ENCODE peak calls at places on chromosome 1, in five cellular contexts. C is psoas muscle, J is SK-N-SH, U is astrocyte, D is mucosa of descending colon. F is an unnamed sample. For H3K36me3, the result is how much of the 10 kb centered on the place peaks cover.

GRCh38 chr1:212606734-212607205 is 1.8 kb upstream of the ATF3 start:
- DNase-seq in C (peak), J (peak), U (no peak), D (peak), F (no peak)

GRCh38 chr1:36258960-36259344 is 34.7 kb downstream of the THRAP3 start:
- DNase-seq in C (no peak), J (no peak), U (peak), D (no peak), F (no peak)

GRCh38 chr1:162627662-162628296 is 4.5 kb upstream of the DDR2 start:
- DNase-seq in C (no peak), J (no peak), U (no peak), D (no peak), F (no peak)

GRCh38 chr1:64243757-64244080 is 40.3 kb downstream of the UBE2U start:
- DNase-seq in C (no peak), J (no peak), U (no peak), D (no peak), F (no peak)

GRCh38 chr1:192435704-192436103 is 118.9 kb downstream of the RGS21 start:
- DNase-seq in C (no peak), J (no peak), U (no peak), D (no peak), F (no peak)

GRCh38 chr1:181669209-181669608 is 185.9 kb downstream of the CACNA1E start:
- DNase-seq in C (no peak), J (no peak), U (peak), D (no peak), F (no peak)

GRCh38 chr1:39394598-39394997 is 96.8 kb upstream of the BMP8A start:
- DNase-seq in C (no peak), J (no peak), U (no peak), D (no peak), F (no peak)

GRCh38 chr1:12422488-12422887 is 192.7 kb downstream of the VPS13D start:
- DNase-seq in C (no peak), J (no peak), U (no peak), D (no peak), F (no peak)

GRCh38 chr1:13792429-13792828 is 92.4 kb downstream of the PRDM2 start:
- DNase-seq in C (no peak), J (no peak), U (peak), D (no peak), F (peak)

GRCh38 chr1:157450106-157450505 is 102.2 kb downstream of the FCRL5 start:
- DNase-seq in C (no peak), J (no peak), U (no peak), D (no peak), F (no peak)

GRCh38 chr1:114094675-114095074 is 59.0 kb downstream of the SYT6 start:
- DNase-seq in C (no peak), J (no peak), U (no peak), D (no peak), F (no peak)

GRCh38 chr1:114097109-114097508 is 56.6 kb downstream of the SYT6 start:
- DNase-seq in C (no peak), J (no peak), U (no peak), D (no peak), F (no peak)

GRCh38 chr1:114105401-114105979 is 48.2 kb downstream of the SYT6 start:
- DNase-seq in C (no peak), J (no peak), U (no peak), D (no peak), F (no peak)

GRCh38 chr1:114103992-114104391 is 49.7 kb downstream of the SYT6 start:
- DNase-seq in C (no peak), J (no peak), U (no peak), D (no peak), F (no peak)

GRCh38 chr1:114100148-114100547 is 53.5 kb downstream of the SYT6 start:
- DNase-seq in C (peak), J (no peak), U (no peak), D (no peak), F (no peak)
- H3K36me3 ChIP-seq in C (under half), J (under half), U (under half), D (under half), F (under half)

DNA sequence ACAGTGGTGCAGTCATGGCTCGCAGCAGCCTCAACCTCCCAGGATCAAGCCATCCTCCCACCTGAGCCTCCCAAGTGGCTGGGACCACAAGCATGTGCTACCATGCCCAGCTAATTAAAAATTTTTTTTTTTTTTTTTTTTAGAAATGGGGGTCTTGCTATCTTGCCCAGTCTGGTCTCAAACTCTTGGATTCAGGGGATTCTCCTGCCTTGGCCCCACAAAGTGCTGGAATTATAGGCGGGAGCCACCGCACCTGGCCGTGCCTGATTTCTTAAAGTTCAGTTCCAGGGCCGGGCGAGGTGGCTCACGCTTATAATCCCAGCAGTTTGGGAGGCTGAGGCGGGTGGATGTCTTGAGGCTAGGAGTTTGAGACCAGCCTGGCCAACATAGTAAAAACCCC is 6.4 kb downstream of the THAP3 start:
- DNase-seq in C (no peak), J (no peak), U (no peak), D (no peak), F (no peak)
- H3K36me3 ChIP-seq in C (half or more), J (half or more), U (under half), D (under half), F (half or more)

DNA sequence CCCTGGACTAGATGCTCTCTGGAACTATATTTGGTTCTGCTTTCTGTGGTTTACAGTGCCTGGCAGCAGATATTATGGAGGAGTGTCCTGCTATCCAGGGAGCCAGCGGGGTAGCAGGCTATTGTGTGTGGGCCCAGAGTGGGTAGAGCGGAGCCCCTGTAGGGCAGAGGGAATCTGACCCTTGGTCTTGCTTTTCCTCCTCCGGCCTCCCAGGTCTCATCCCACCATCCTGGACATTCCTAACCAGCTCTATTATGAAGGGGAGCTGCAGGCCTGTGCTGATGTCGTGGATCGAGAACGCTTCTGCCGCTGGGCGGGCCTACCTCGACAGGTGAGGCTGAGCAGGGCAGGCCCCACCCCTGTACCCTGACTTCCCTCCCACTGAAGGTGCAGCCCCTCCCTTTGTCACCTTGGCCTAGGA is 9.1 kb downstream of the RHOC start:
- DNase-seq in C (no peak), J (no peak), U (no peak), D (no peak), F (peak)
- H3K36me3 ChIP-seq in C (under half), J (half or more), U (under half), D (under half), F (half or more)

DNA sequence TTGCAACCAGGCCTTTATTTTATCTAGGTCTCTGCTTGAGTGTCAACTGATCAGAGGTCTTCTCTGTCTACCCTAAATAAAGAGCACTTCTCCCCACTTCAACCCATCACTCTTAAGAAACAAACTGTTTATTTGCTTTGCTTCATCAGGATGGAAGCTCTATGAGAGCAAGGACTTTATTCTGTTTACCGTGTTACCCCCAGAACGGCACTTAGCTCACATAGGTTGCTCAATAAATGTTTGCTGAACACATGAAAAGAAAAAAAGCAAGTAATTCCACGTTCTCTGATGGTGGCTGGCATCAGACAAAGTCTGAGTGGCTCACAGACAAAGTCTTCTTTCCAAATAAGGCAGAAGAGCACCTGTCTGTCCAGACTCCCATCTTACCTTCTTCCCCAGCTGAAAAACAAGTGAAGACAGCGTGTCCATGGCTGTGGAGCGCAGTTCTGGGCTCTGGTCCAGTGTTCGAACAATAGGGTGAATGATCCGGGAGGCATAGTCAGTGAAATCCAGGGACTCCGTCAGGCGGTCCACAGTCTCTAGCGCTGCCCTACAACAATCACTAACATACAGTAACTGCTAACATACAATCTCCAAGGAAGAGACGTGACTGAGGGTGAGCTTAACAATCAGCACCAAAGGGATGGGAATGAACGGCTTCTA is 22.9 kb downstream of the ANGPTL7 start:
- DNase-seq in C (no peak), J (no peak), U (no peak), D (no peak), F (no peak)
- H3K36me3 ChIP-seq in C (half or more), J (half or more), U (half or more), D (under half), F (half or more)

GRCh38 chr1:161495490-161495889 is 9.8 kb upstream of the FCGR2A start:
- DNase-seq in C (no peak), J (no peak), U (no peak), D (no peak), F (no peak)
- H3K36me3 ChIP-seq in C (under half), J (under half), U (under half), D (under half), F (under half)